ENCODE peak calls at places on chromosomes 11 and 22, in four cellular contexts. E is epithelial cell of esophagus; X is EL; Q is stimulated activated CD8-positive, alpha-beta memory T cell treated with anti-CD3 and anti-CD28 coated beads, Interleukin-2, amount 100 ng/mL, for 48 hours. I is an unnamed sample.

GRCh38 chr11:26194871-26195270 is 137.1 kb upstream of the ANO3 start:
- DNase-seq in E (no peak), X (no peak), Q (no peak), I (no peak)

GRCh38 chr11:70423523-70424505 is 25.5 kb downstream of the CTTN start:
- DNase-seq in E (no peak), X (peak), Q (peak), I (peak)

GRCh38 chr22:23204541-23205157 is 24.3 kb downstream of the BCR start:
- DNase-seq in E (no peak), X (no peak), Q (no peak), I (no peak)

GRCh38 chr11:5258543-5259262 is 4.1 kb upstream of the HBG2 start:
- DNase-seq in E (peak), X (peak), Q (no peak), I (no peak)

GRCh38 chr22:20464096-20464614 is 26.5 kb upstream of the SCARF2 start:
- DNase-seq in E (no peak), X (no peak), Q (peak), I (no peak)

GRCh38 chr11:45889966-45890365 is 4.5 kb downstream of the MAPK8IP1 start:
- DNase-seq in E (no peak), X (no peak), Q (no peak), I (no peak)

GRCh38 chr11:34640050-34640971 is 19.4 kb downstream of the EHF start:
- DNase-seq in E (peak), X (no peak), Q (no peak), I (no peak)

GRCh38 chr11:92070026-92070889 is 154.4 kb upstream of the FAT3 start:
- DNase-seq in E (peak), X (peak), Q (no peak), I (no peak)

GRCh38 chr11:1772270-1773130 is 8.8 kb upstream of the CTSD start:
- DNase-seq in E (peak), X (peak), Q (peak), I (peak)

GRCh38 chr22:39738746-39739145 is 154.8 kb downstream of the ENTHD1 start:
- DNase-seq in E (peak), X (peak), Q (no peak), I (no peak)

GRCh38 chr22:20438678-20439492 is 1.3 kb upstream of the SCARF2 start:
- DNase-seq in E (no peak), X (peak), Q (no peak), I (no peak)

GRCh38 chr11:73597340-73597955 is 464 bp downstream of the FAM168A start:
- DNase-seq in E (no peak), X (peak), Q (no peak), I (no peak)

GRCh38 chr11:87251560-87251959 is 213.8 kb downstream of the TMEM135 start:
- DNase-seq in E (peak), X (no peak), Q (no peak), I (no peak)

GRCh38 chr22:46382524-46382923 is 47.0 kb downstream of the TRMU start:
- DNase-seq in E (no peak), X (no peak), Q (no peak), I (no peak)

GRCh38 chr11:120135838-120136237 is 2.1 kb downstream of the TRIM29 start:
- DNase-seq in E (peak), X (no peak), Q (no peak), I (no peak)

GRCh38 chr11:120746836-120747609 is 235.5 kb downstream of the GRIK4 start:
- DNase-seq in E (peak), X (no peak), Q (no peak), I (no peak)

GRCh38 chr11:12139144-12139881 is 28.9 kb downstream of the MICAL2 start:
- DNase-seq in E (peak), X (peak), Q (no peak), I (no peak)

GRCh38 chr11:86247608-86248007 is 3.1 kb downstream of the EED start:
- DNase-seq in E (peak), X (no peak), Q (no peak), I (no peak)

GRCh38 chr11:3709977-3710376 is 38.8 kb upstream of the CHRNA10 start:
- DNase-seq in E (no peak), X (no peak), Q (no peak), I (no peak)

GRCh38 chr11:113698515-113698914 is 7.6 kb downstream of the TMPRSS5 start:
- DNase-seq in E (no peak), X (no peak), Q (no peak), I (no peak)

GRCh38 chr11:61709572-61709971 is 29.4 kb downstream of the DAGLA start:
- DNase-seq in E (no peak), X (no peak), Q (no peak), I (no peak)